ENCODE peak calls at places on chromosome 21, in four cellular contexts. D, C, E and X are unnamed samples.

GRCh38 chr21:18772404-18772803 is 368.8 kb upstream of the TMPRSS15 start:
- DNase-seq in E (no peak), D (no peak), C (no peak), X (no peak)

GRCh38 chr21:35257413-35257812 is 208.3 kb upstream of the RUNX1 start:
- DNase-seq in E (peak), C (peak), D (peak), X (peak)

GRCh38 chr21:33028759-33029511 is 3.2 kb downstream of the OLIG2 start:
- DNase-seq in E (no peak), C (no peak), D (no peak), X (no peak)

GRCh38 chr21:15682182-15682895 is 47.4 kb upstream of the USP25 start:
- DNase-seq in C (peak), D (no peak), E (no peak), X (peak)

GRCh38 chr21:16195896-16196443 is 466.2 kb downstream of the USP25 start:
- DNase-seq in C (no peak), E (no peak), D (no peak), X (no peak)

GRCh38 chr21:36892201-36892600 is 74.3 kb downstream of the HLCS start:
- DNase-seq in C (no peak), E (no peak), D (no peak), X (no peak)

GRCh38 chr21:14686466-14687276 is 140.6 kb upstream of the SAMSN1 start:
- DNase-seq in D (no peak), C (no peak), E (no peak), X (no peak)

GRCh38 chr21:38325216-38325615 is 68.4 kb downstream of the KCNJ15 start:
- DNase-seq in E (no peak), C (no peak), D (no peak), X (no peak)

GRCh38 chr21:35408401-35408800 is 359.3 kb upstream of the RUNX1 start:
- DNase-seq in E (no peak), D (no peak), C (no peak), X (no peak)

GRCh38 chr21:32977216-32977615 is 48.5 kb upstream of the OLIG2 start:
- DNase-seq in D (no peak), C (no peak), E (no peak), X (no peak)

GRCh38 chr21:42696516-42697040 is 43.2 kb downstream of the PDE9A start:
- DNase-seq in D (no peak), E (no peak), C (no peak), X (no peak)

GRCh38 chr21:42692688-42693087 is 39.3 kb downstream of the PDE9A start:
- DNase-seq in D (no peak), E (no peak), C (no peak), X (no peak)

GRCh38 chr21:42695324-42696025 is 42.1 kb downstream of the PDE9A start:
- DNase-seq in E (peak), C (no peak), D (no peak), X (no peak)

GRCh38 chr21:42696026-42696380 is 42.6 kb downstream of the PDE9A start:
- DNase-seq in C (no peak), E (peak), D (no peak), X (no peak)

GRCh38 chr21:42694751-42695150 is 41.3 kb downstream of the PDE9A start:
- DNase-seq in E (peak), C (no peak), D (no peak), X (no peak)
- H3K27ac ChIP-seq in E (no peak), C (no peak), D (no peak), X (no peak)

DNA sequence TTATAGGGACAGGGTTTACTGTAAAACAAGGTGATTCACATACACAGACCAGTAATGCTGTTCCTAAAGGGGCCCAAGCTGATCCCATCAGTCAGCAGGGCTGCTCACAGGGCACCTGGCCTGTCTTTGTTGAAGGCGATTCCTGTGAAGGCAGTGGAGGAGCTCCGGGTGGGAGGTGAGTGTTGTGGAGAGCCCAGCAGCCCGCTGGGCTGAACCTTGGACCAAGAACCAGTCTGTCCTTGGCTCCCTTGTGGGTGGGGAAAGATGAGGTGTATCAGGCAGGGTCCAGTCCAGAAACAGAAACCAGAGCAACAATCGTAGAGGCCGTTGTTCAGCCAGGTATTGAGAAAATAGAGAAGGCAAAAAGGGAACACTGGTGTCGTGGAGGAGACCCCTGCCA is 12.5 kb downstream of the PDXK start:
- DNase-seq in C (no peak), D (no peak), E (no peak), X (no peak)
- H3K27ac ChIP-seq in C (peak), D (no peak), E (no peak), X (no peak)

GRCh38 chr21:29277442-29277841 is 21.3 kb upstream of the BACH1 start:
- DNase-seq in D (no peak), C (no peak), E (no peak), X (no peak)

GRCh38 chr21:29267666-29268065 is 31.1 kb upstream of the BACH1 start:
- DNase-seq in C (no peak), D (no peak), E (no peak), X (no peak)

GRCh38 chr21:29271927-29272333 is 26.8 kb upstream of the BACH1 start:
- DNase-seq in E (no peak), D (no peak), C (peak), X (no peak)
- H3K27ac ChIP-seq in E (no peak), D (no peak), C (no peak), X (no peak)

GRCh38 chr21:39707316-39707715 is 37.7 kb upstream of the IGSF5 start:
- DNase-seq in E (no peak), C (no peak), D (no peak), X (no peak)
- H3K27ac ChIP-seq in E (no peak), C (no peak), D (no peak), X (no peak)

GRCh38 chr21:42308914-42309752 is 6.1 kb downstream of the TFF3 start:
- DNase-seq in C (no peak), D (no peak), E (no peak), X (no peak)
- H3K27ac ChIP-seq in C (no peak), D (no peak), E (no peak), X (no peak)

GRCh38 chr21:45292399-45293213 is 4.9 kb upstream of the POFUT2 start:
- DNase-seq in D (peak), C (peak), E (peak), X (peak)

GRCh38 chr21:45295576-45296365 is 8.1 kb upstream of the POFUT2 start:
- DNase-seq in C (no peak), D (peak), E (no peak), X (peak)

GRCh38 chr21:45293214-45293725 is 5.6 kb upstream of the POFUT2 start:
- DNase-seq in C (no peak), D (peak), E (peak), X (peak)

GRCh38 chr21:45294509-45295291 is 7.0 kb upstream of the POFUT2 start:
- DNase-seq in D (peak), E (peak), C (no peak), X (peak)

DNA sequence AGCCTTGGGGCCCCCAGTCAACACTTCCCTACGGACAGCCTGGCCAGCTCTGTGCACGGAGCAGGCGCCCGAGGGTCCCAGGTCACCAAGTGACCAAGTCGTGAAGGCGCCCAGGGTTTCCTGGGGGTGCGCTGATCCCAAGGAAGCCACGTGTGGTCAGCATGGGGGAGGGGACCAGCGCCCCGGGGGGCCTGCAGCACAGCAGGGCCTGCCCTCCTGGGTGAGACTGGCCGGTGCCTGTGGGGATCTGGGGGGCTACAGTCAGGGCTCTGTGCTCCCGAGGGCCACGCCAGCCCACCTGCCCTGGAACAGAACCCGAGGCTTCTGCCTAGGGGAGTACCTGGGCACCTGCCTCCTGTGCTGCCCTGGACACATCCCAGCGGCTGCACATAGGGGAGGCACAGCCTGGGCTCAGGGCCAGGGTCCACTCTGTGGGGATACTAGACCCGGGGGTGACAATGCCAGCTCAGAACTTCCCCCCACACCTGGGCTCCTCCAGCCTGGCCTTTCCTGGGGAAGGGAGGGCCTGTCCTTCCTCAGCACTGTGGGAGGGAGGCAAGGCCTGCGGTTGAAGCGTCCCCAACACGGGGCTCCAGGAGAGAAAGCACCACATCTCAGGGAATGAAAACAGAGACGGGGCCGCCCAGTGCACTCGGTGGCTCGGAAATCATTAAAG is 6.2 kb upstream of the POFUT2 start:
- DNase-seq in C (no peak), D (no peak), E (peak), X (no peak)
- H3K27ac ChIP-seq in C (peak), D (peak), E (peak), X (peak)